ENCODE peak calls at places on chromosomes 4 and X, in seven cellular contexts. Y is keratinocyte; E is memory B cell; O is sciatic nerve; G is AG09319; L is NCI-H2029 treated with DMSO at 0.1 percent for 48 hours; H is effector CD4-positive, alpha-beta T cell. C is an unnamed sample.

GRCh38 chr4:122053186-122053585 is 98.9 kb upstream of the BLTP1 start:
- DNase-seq in O (no peak), H (no peak), G (no peak), L (no peak), Y (no peak), E (no peak), C (no peak)

GRCh38 chr4:185969657-185970056 is 99.3 kb upstream of the TLR3 start:
- DNase-seq in O (no peak), G (no peak), E (no peak), Y (no peak), L (no peak), H (no peak), C (no peak)

GRCh38 chr4:1241466-1241935 is 7.4 kb downstream of the CTBP1 start:
- DNase-seq in E (no peak), G (no peak), H (no peak), L (no peak), Y (no peak), O (peak), C (no peak)

GRCh38 chr4:184534511-184535391 is 60.4 kb upstream of the IRF2 start:
- DNase-seq in L (no peak), Y (no peak), G (peak), H (no peak), O (no peak), E (no peak), C (no peak)

GRCh38 chr4:9762823-9763475 is 18.5 kb upstream of the DRD5 start:
- DNase-seq in H (no peak), O (peak), L (peak), G (peak), Y (peak), E (peak), C (no peak)

GRCh38 chrX:134999469-134999868 is 8.7 kb downstream of the SMIM10 start:
- DNase-seq in H (no peak), L (peak), O (no peak), Y (no peak), E (no peak), G (no peak), C (no peak)

GRCh38 chrX:139909716-139910115 is 23.1 kb downstream of the ATP11C start:
- DNase-seq in Y (no peak), O (no peak), E (no peak), G (no peak), H (no peak), L (no peak), C (no peak)

GRCh38 chrX:107718156-107718621 is 57.4 kb downstream of the TSC22D3 start:
- DNase-seq in O (peak), E (peak), Y (no peak), H (peak), G (peak), L (peak), C (peak)

GRCh38 chr4:108762559-108763225 is at the start of gene ETNPPL:
- DNase-seq in L (no peak), G (no peak), O (no peak), E (peak), H (no peak), Y (no peak), C (no peak)

GRCh38 chrX:72314881-72315280 is 9.2 kb upstream of the CITED1 start:
- DNase-seq in O (no peak), Y (no peak), H (no peak), G (no peak), E (no peak), L (no peak), C (no peak)

GRCh38 chrX:110450050-110450449 is 91.4 kb downstream of the RTL9 start:
- DNase-seq in L (peak), H (peak), Y (no peak), G (peak), O (peak), E (peak), C (peak)

GRCh38 chr4:53306729-53307128 is 59.1 kb downstream of the SCFD2 start:
- DNase-seq in H (no peak), L (no peak), G (peak), E (no peak), Y (no peak), O (no peak), C (no peak)

GRCh38 chrX:108122748-108123147 is 31.2 kb downstream of the ATG4A start:
- DNase-seq in G (peak), E (no peak), Y (no peak), H (no peak), L (no peak), O (no peak), C (no peak)

GRCh38 chrX:133390647-133391046 is 24.6 kb downstream of the GPC4 start:
- DNase-seq in H (no peak), L (peak), G (no peak), O (no peak), E (no peak), Y (no peak), C (no peak)

GRCh38 chr4:183905593-183906485 is 732 bp downstream of the STOX2 start:
- DNase-seq in E (no peak), O (peak), H (no peak), Y (no peak), L (peak), G (no peak), C (no peak)

GRCh38 chr4:87843936-87844335 is 11.2 kb downstream of the MEPE start:
- DNase-seq in H (no peak), O (no peak), Y (no peak), L (no peak), E (no peak), G (no peak), C (no peak)

GRCh38 chr4:61572160-61572559 is 372.0 kb downstream of the ADGRL3 start:
- DNase-seq in Y (no peak), O (no peak), L (no peak), G (no peak), E (no peak), H (no peak), C (no peak)

GRCh38 chrX:23756165-23756564 is 13.1 kb upstream of the ACOT9 start:
- DNase-seq in L (no peak), O (peak), G (no peak), Y (no peak), E (peak), H (peak), C (peak)

GRCh38 chr4:70601422-70602039 is 9.5 kb downstream of the AMBN start:
- DNase-seq in O (no peak), E (peak), G (peak), L (peak), Y (peak), H (peak), C (peak)

GRCh38 chr4:128225148-128225547 is 62.5 kb downstream of the PGRMC2 start:
- DNase-seq in O (no peak), E (no peak), H (no peak), Y (no peak), G (peak), L (no peak), C (no peak)

GRCh38 chr4:127425911-127426310 is 206.8 kb upstream of the INTU start:
- DNase-seq in L (no peak), H (no peak), Y (no peak), G (no peak), O (no peak), E (no peak), C (no peak)

GRCh38 chr4:28490669-28491068 is 1630.0 kb downstream of the STIM2 start:
- DNase-seq in Y (no peak), E (no peak), G (no peak), O (no peak), H (no peak), L (no peak), C (no peak)

GRCh38 chrX:54452920-54453319 is 12.7 kb downstream of the TSR2 start:
- DNase-seq in H (no peak), Y (no peak), L (no peak), O (no peak), E (no peak), G (no peak), C (no peak)

GRCh38 chr4:39375478-39375877 is 9.3 kb upstream of the RFC1 start:
- DNase-seq in G (no peak), O (no peak), E (no peak), Y (no peak), H (no peak), L (no peak), C (no peak)

GRCh38 chr4:8278009-8278395 is 8.4 kb downstream of the HTRA3 start:
- DNase-seq in Y (no peak), E (no peak), G (no peak), H (no peak), O (no peak), L (no peak), C (no peak)

GRCh38 chr4:187294861-187295260 is 571.2 kb upstream of the FAT1 start:
- DNase-seq in H (no peak), G (no peak), Y (peak), L (no peak), O (no peak), E (no peak), C (no peak)

GRCh38 chr4:183860726-183861125 is 44.4 kb upstream of the STOX2 start:
- DNase-seq in O (no peak), G (no peak), H (no peak), L (no peak), E (no peak), Y (no peak), C (no peak)

GRCh38 chr4:156251373-156252065 is 297.9 kb upstream of the CTSO start:
- DNase-seq in L (no peak), E (no peak), Y (no peak), H (no peak), G (no peak), O (no peak), C (no peak)

GRCh38 chr4:174764105-174764729 is 64.8 kb downstream of the GLRA3 start:
- DNase-seq in E (no peak), O (no peak), L (peak), Y (peak), H (no peak), G (peak), C (no peak)

GRCh38 chr4:177489847-177490246 is 47.6 kb upstream of the AGA start:
- DNase-seq in G (no peak), E (no peak), Y (no peak), O (no peak), H (no peak), L (no peak), C (no peak)

GRCh38 chr4:146654648-146654975 is 15.9 kb downstream of the POU4F2 start:
- DNase-seq in G (no peak), E (no peak), Y (no peak), L (no peak), H (no peak), O (no peak), C (no peak)

GRCh38 chrX:103540145-103540544 is 20.9 kb upstream of the RAB40A start:
- DNase-seq in L (no peak), H (no peak), E (no peak), G (no peak), O (no peak), Y (no peak), C (no peak)

GRCh38 chr4:148831945-148832344 is 389.7 kb upstream of the NR3C2 start:
- DNase-seq in H (no peak), L (no peak), E (no peak), Y (peak), O (no peak), G (no peak), C (no peak)

GRCh38 chr4:962231-963208 is 10.8 kb downstream of the DGKQ start:
- DNase-seq in G (no peak), H (no peak), E (no peak), L (peak), O (no peak), Y (no peak), C (no peak)

GRCh38 chr4:108425988-108426387 is 194.4 kb upstream of the RPL34 start:
- DNase-seq in L (no peak), Y (no peak), O (no peak), E (no peak), G (no peak), H (no peak), C (no peak)

GRCh38 chr4:80125252-80126177 is 52.5 kb upstream of the ANTXR2 start:
- DNase-seq in E (peak), O (no peak), G (no peak), Y (no peak), H (peak), L (no peak), C (peak)

GRCh38 chr4:40401096-40401495 is 66.0 kb downstream of the CHRNA9 start:
- DNase-seq in O (no peak), L (no peak), H (no peak), E (no peak), Y (no peak), G (no peak), C (no peak)

GRCh38 chrX:12052109-12052508 is 86.2 kb upstream of the FRMPD4 start:
- DNase-seq in E (no peak), Y (no peak), G (no peak), H (no peak), O (no peak), L (no peak), C (no peak)

GRCh38 chr4:112234952-112235609 is 3.5 kb downstream of the AP1AR start:
- DNase-seq in L (peak), Y (peak), O (peak), G (peak), H (peak), E (no peak), C (peak)

C was measured in T-helper 9 cell.